ENCODE peak calls at places on chromosomes 1 and 21, in nine cellular contexts. B, M, H, V, A, P, F, I and X are unnamed samples.

GRCh38 chr21:46082638-46083270 is 15.2 kb upstream of the COL6A2 start:
- DNase-seq in B (no peak), M (no peak), H (no peak), V (no peak), A (no peak), P (peak), F (no peak), I (no peak), X (no peak)

GRCh38 chr1:219526074-219526473 is 86.8 kb downstream of the ZC3H11B start:
- DNase-seq in B (no peak), M (no peak), H (no peak), V (no peak), A (no peak), P (no peak), F (no peak), I (no peak), X (no peak)

GRCh38 chr1:36199934-36200741 is 24.1 kb upstream of the THRAP3 start:
- DNase-seq in B (no peak), M (no peak), H (no peak), V (no peak), A (no peak), P (no peak), F (no peak), I (no peak), X (no peak)

GRCh38 chr1:159214149-159214760 is 9.6 kb downstream of the ACKR1 start:
- DNase-seq in B (peak), M (peak), H (no peak), V (no peak), A (no peak), P (no peak), F (peak), I (peak), X (peak)

GRCh38 chr1:63688302-63688701 is 85.5 kb upstream of the ROR1 start:
- DNase-seq in B (no peak), M (no peak), H (no peak), V (no peak), A (no peak), P (no peak), F (no peak), I (no peak), X (no peak)

GRCh38 chr21:43188712-43189151 is 19.9 kb downstream of the CRYAA start:
- DNase-seq in B (no peak), M (no peak), H (no peak), V (no peak), A (no peak), P (peak), F (peak), I (no peak), X (no peak)

GRCh38 chr21:15362458-15362857 is 297.7 kb upstream of the NRIP1 start:
- DNase-seq in B (no peak), M (no peak), H (no peak), V (no peak), A (no peak), P (no peak), F (no peak), I (no peak), X (no peak)

GRCh38 chr1:164635074-164635783 is 76.2 kb downstream of the PBX1 start:
- DNase-seq in B (no peak), M (no peak), H (no peak), V (no peak), A (no peak), P (no peak), F (no peak), I (no peak), X (no peak)

GRCh38 chr1:155698382-155699038 is 9.6 kb downstream of the DAP3 start:
- DNase-seq in B (no peak), M (no peak), H (no peak), V (no peak), A (no peak), P (no peak), F (no peak), I (no peak), X (no peak)

GRCh38 chr1:115282825-115283224 is 55.2 kb downstream of the NGF start:
- DNase-seq in B (no peak), M (no peak), H (no peak), V (no peak), A (no peak), P (peak), F (no peak), I (no peak), X (no peak)

GRCh38 chr1:101365881-101366280 is 129.1 kb downstream of the S1PR1 start:
- DNase-seq in B (no peak), M (no peak), H (no peak), V (no peak), A (no peak), P (no peak), F (no peak), I (no peak), X (no peak)

GRCh38 chr1:10057305-10057704 is 24.5 kb downstream of the UBE4B start:
- DNase-seq in B (no peak), M (peak), H (no peak), V (no peak), A (no peak), P (no peak), F (no peak), I (no peak), X (no peak)

GRCh38 chr1:246587032-246587431 is 20.8 kb downstream of the CNST start:
- DNase-seq in B (no peak), M (no peak), H (no peak), V (no peak), A (no peak), P (no peak), F (no peak), I (no peak), X (no peak)

GRCh38 chr1:190338829-190339228 is 138.8 kb downstream of the BRINP3 start:
- DNase-seq in B (no peak), M (no peak), H (no peak), V (no peak), A (no peak), P (no peak), F (no peak), I (no peak), X (no peak)

GRCh38 chr1:211589782-211590721 is 11.1 kb upstream of the SLC30A1 start:
- DNase-seq in B (no peak), M (no peak), H (no peak), V (no peak), A (no peak), P (no peak), F (no peak), I (no peak), X (no peak)

GRCh38 chr1:22347854-22348760 is 103.5 kb upstream of the ZBTB40 start:
- DNase-seq in B (no peak), M (peak), H (no peak), V (no peak), A (peak), P (no peak), F (no peak), I (no peak), X (no peak)

GRCh38 chr1:223811634-223812101 is 34.1 kb downstream of the TP53BP2 start:
- DNase-seq in B (no peak), M (peak), H (no peak), V (no peak), A (peak), P (no peak), F (no peak), I (no peak), X (peak)

GRCh38 chr1:163069142-163069541 is at the start of gene RGS4:
- DNase-seq in B (no peak), M (no peak), H (no peak), V (peak), A (no peak), P (peak), F (peak), I (no peak), X (no peak)

GRCh38 chr21:16532841-16533240 is 803.1 kb downstream of the USP25 start:
- DNase-seq in B (no peak), M (peak), H (no peak), V (no peak), A (no peak), P (no peak), F (no peak), I (no peak), X (no peak)

GRCh38 chr1:246092136-246092535 is 414.9 kb downstream of the SMYD3 start:
- DNase-seq in B (no peak), M (no peak), H (no peak), V (no peak), A (no peak), P (no peak), F (no peak), I (no peak), X (no peak)

GRCh38 chr1:61174060-61174788 is 91.9 kb downstream of the NFIA start:
- DNase-seq in B (no peak), M (no peak), H (no peak), V (no peak), A (no peak), P (no peak), F (no peak), I (no peak), X (peak)

GRCh38 chr1:111471012-111471411 is 2.8 kb upstream of the C1orf162 start:
- DNase-seq in B (peak), M (no peak), H (peak), V (no peak), A (no peak), P (no peak), F (peak), I (no peak), X (peak)

GRCh38 chr1:34406377-34406776 is 229.7 kb downstream of the C1orf94 start:
- DNase-seq in B (no peak), M (peak), H (no peak), V (no peak), A (no peak), P (no peak), F (no peak), I (no peak), X (no peak)